ENCODE peak calls at places on chromosome 21, in five cellular contexts. A is T-helper 9 cell, V is dermis blood vessel endothelial cell, S is Caki2, X is lower lobe of right lung. R is an unnamed sample.

GRCh38 chr21:39599191-39599966 is 13.4 kb upstream of the B3GALT5 start:
- DNase-seq in S (peak; percentile 39), A (no peak), V (no peak), X (no peak), R (no peak)

GRCh38 chr21:19244502-19245187 is 841.1 kb upstream of the TMPRSS15 start:
- DNase-seq in X (no peak), S (no peak), V (no peak), A (no peak), R (no peak)

GRCh38 chr21:15034126-15034848 is 30.5 kb downstream of the NRIP1 start:
- DNase-seq in S (no peak), X (no peak), A (no peak), V (peak; percentile 23), R (no peak)

GRCh38 chr21:17612023-17612564 is 607 bp downstream of the BTG3 start:
- DNase-seq in S (no peak), V (peak; percentile 49), X (peak; percentile 78), A (peak; percentile 19), R (no peak)

GRCh38 chr21:39006653-39007417 is 176.4 kb downstream of the PSMG1 start:
- DNase-seq in V (peak; percentile 86), X (peak; percentile 67), A (no peak), S (no peak), R (no peak)

GRCh38 chr21:37153935-37154350 is 80.9 kb downstream of the TTC3 start:
- DNase-seq in V (no peak), X (no peak), A (no peak), S (no peak), R (no peak)

GRCh38 chr21:46122758-46123683 is 25.1 kb downstream of the COL6A2 start:
- DNase-seq in V (no peak), A (no peak), X (peak; percentile 28), S (no peak), R (no peak)

GRCh38 chr21:15130751-15131150 is 66.0 kb upstream of the NRIP1 start:
- DNase-seq in A (no peak), X (no peak), V (no peak), S (no peak), R (no peak)

GRCh38 chr21:40714516-40714915 is 132.4 kb downstream of the DSCAM start:
- DNase-seq in V (no peak), A (no peak), X (no peak), S (no peak), R (no peak)

GRCh38 chr21:44289381-44290010 is 3.8 kb downstream of the AIRE start:
- DNase-seq in A (no peak), V (no peak), X (no peak), S (no peak), R (no peak)

GRCh38 chr21:40936151-40936550 is 89.2 kb upstream of the DSCAM start:
- DNase-seq in S (no peak), X (no peak), V (no peak), A (no peak), R (no peak)

GRCh38 chr21:37532868-37533780 is 166.6 kb downstream of the DYRK1A start:
- DNase-seq in S (peak; percentile 66), A (no peak), V (no peak), X (no peak), R (no peak)